ENCODE peak calls at places on chromosomes 3 and 15, in eight cellular contexts. One of them, this sample, is unnamed.

GRCh38 chr3:46065294-46065705 is 38.0 kb upstream of the XCR1 start:
- DNase-seq in NCI-H510A treated with DMSO at 0.1 percent for 48 hours: peak
- DNase-seq in kidney tubule cell: peak
- DNase-seq in stimulated activated CD8-positive, alpha-beta memory T cell treated with anti-CD3 and anti-CD28 coated beads, Interleukin-2, amount 100 ng/mL, for 1 hour: peak
- DNase-seq in GM13977: peak
- DNase-seq in mucosa of gallbladder: peak
- DNase-seq in Jurkat, Clone E6-1: peak
- DNase-seq in body of pancreas: no peak
- DNase-seq in this sample: peak

GRCh38 chr15:57216288-57216687 is 160.0 kb upstream of the CGNL1 start:
- DNase-seq in NCI-H510A treated with DMSO at 0.1 percent for 48 hours: no peak
- DNase-seq in kidney tubule cell: peak
- DNase-seq in stimulated activated CD8-positive, alpha-beta memory T cell treated with anti-CD3 and anti-CD28 coated beads, Interleukin-2, amount 100 ng/mL, for 1 hour: no peak
- DNase-seq in GM13977: no peak
- DNase-seq in mucosa of gallbladder: no peak
- DNase-seq in Jurkat, Clone E6-1: no peak
- DNase-seq in body of pancreas: no peak
- DNase-seq in this sample: no peak

GRCh38 chr15:57626713-57627440 is 35.2 kb downstream of the MYZAP start:
- DNase-seq in NCI-H510A treated with DMSO at 0.1 percent for 48 hours: no peak
- DNase-seq in kidney tubule cell: no peak
- DNase-seq in stimulated activated CD8-positive, alpha-beta memory T cell treated with anti-CD3 and anti-CD28 coated beads, Interleukin-2, amount 100 ng/mL, for 1 hour: no peak
- DNase-seq in GM13977: no peak
- DNase-seq in mucosa of gallbladder: no peak
- DNase-seq in Jurkat, Clone E6-1: no peak
- DNase-seq in body of pancreas: no peak
- DNase-seq in this sample: no peak

GRCh38 chr3:119149484-119149883 is 3.5 kb downstream of the TEX55 start:
- DNase-seq in NCI-H510A treated with DMSO at 0.1 percent for 48 hours: no peak
- DNase-seq in kidney tubule cell: peak
- DNase-seq in stimulated activated CD8-positive, alpha-beta memory T cell treated with anti-CD3 and anti-CD28 coated beads, Interleukin-2, amount 100 ng/mL, for 1 hour: no peak
- DNase-seq in GM13977: no peak
- DNase-seq in mucosa of gallbladder: no peak
- DNase-seq in Jurkat, Clone E6-1: no peak
- DNase-seq in body of pancreas: no peak
- DNase-seq in this sample: no peak

GRCh38 chr3:13263770-13264467 is 156.2 kb downstream of the NUP210 start:
- DNase-seq in NCI-H510A treated with DMSO at 0.1 percent for 48 hours: no peak
- DNase-seq in kidney tubule cell: peak
- DNase-seq in stimulated activated CD8-positive, alpha-beta memory T cell treated with anti-CD3 and anti-CD28 coated beads, Interleukin-2, amount 100 ng/mL, for 1 hour: no peak
- DNase-seq in GM13977: no peak
- DNase-seq in mucosa of gallbladder: no peak
- DNase-seq in Jurkat, Clone E6-1: no peak
- DNase-seq in body of pancreas: no peak
- DNase-seq in this sample: no peak

GRCh38 chr15:70257573-70258220 is 160.0 kb upstream of the TLE3 start:
- DNase-seq in NCI-H510A treated with DMSO at 0.1 percent for 48 hours: no peak
- DNase-seq in kidney tubule cell: no peak
- DNase-seq in stimulated activated CD8-positive, alpha-beta memory T cell treated with anti-CD3 and anti-CD28 coated beads, Interleukin-2, amount 100 ng/mL, for 1 hour: no peak
- DNase-seq in GM13977: no peak
- DNase-seq in mucosa of gallbladder: no peak
- DNase-seq in Jurkat, Clone E6-1: peak
- DNase-seq in body of pancreas: no peak
- DNase-seq in this sample: peak

GRCh38 chr3:170584585-170585007 is 1.3 kb downstream of the SLC7A14 start:
- DNase-seq in NCI-H510A treated with DMSO at 0.1 percent for 48 hours: peak
- DNase-seq in kidney tubule cell: peak
- DNase-seq in stimulated activated CD8-positive, alpha-beta memory T cell treated with anti-CD3 and anti-CD28 coated beads, Interleukin-2, amount 100 ng/mL, for 1 hour: no peak
- DNase-seq in GM13977: no peak
- DNase-seq in mucosa of gallbladder: peak
- DNase-seq in Jurkat, Clone E6-1: peak
- DNase-seq in body of pancreas: peak
- DNase-seq in this sample: peak

GRCh38 chr3:51397389-51397788 is 6.3 kb downstream of the RBM15B start:
- DNase-seq in NCI-H510A treated with DMSO at 0.1 percent for 48 hours: no peak
- DNase-seq in kidney tubule cell: no peak
- DNase-seq in stimulated activated CD8-positive, alpha-beta memory T cell treated with anti-CD3 and anti-CD28 coated beads, Interleukin-2, amount 100 ng/mL, for 1 hour: no peak
- DNase-seq in GM13977: no peak
- DNase-seq in mucosa of gallbladder: no peak
- DNase-seq in Jurkat, Clone E6-1: no peak
- DNase-seq in body of pancreas: no peak
- DNase-seq in this sample: no peak

GRCh38 chr3:168250415-168250861 is 154.7 kb upstream of the GOLIM4 start:
- DNase-seq in NCI-H510A treated with DMSO at 0.1 percent for 48 hours: peak
- DNase-seq in kidney tubule cell: peak
- DNase-seq in stimulated activated CD8-positive, alpha-beta memory T cell treated with anti-CD3 and anti-CD28 coated beads, Interleukin-2, amount 100 ng/mL, for 1 hour: no peak
- DNase-seq in GM13977: peak
- DNase-seq in mucosa of gallbladder: no peak
- DNase-seq in Jurkat, Clone E6-1: no peak
- DNase-seq in body of pancreas: no peak
- DNase-seq in this sample: no peak

GRCh38 chr3:126925411-126926171 is 57.3 kb upstream of the PLXNA1 start:
- DNase-seq in NCI-H510A treated with DMSO at 0.1 percent for 48 hours: no peak
- DNase-seq in kidney tubule cell: no peak
- DNase-seq in stimulated activated CD8-positive, alpha-beta memory T cell treated with anti-CD3 and anti-CD28 coated beads, Interleukin-2, amount 100 ng/mL, for 1 hour: no peak
- DNase-seq in GM13977: no peak
- DNase-seq in mucosa of gallbladder: no peak
- DNase-seq in Jurkat, Clone E6-1: no peak
- DNase-seq in body of pancreas: no peak
- DNase-seq in this sample: no peak

This sample was measured in DND-41.